ENCODE peak calls at places on chromosome 18, in six cellular contexts. I is OCI-LY7, K is SK-N-SH, W is neural progenitor cell, R is mammary epithelial cell, N is hepatocyte. V is an unnamed sample.
A peak's percentile ranks its signal among the peaks of the same experiment; 100 is the strongest.

GRCh38 chr18:41144444-41144843 is 810.6 kb upstream of the PIK3C3 start:
- DNase-seq in K (no peak), N (no peak), I (no peak), W (no peak), R (peak; percentile 75), V (peak; percentile 49)

GRCh38 chr18:59643740-59644139 is 53.5 kb downstream of the CCBE1 start:
- DNase-seq in K (no peak), N (no peak), R (no peak), W (no peak), I (no peak), V (no peak)

GRCh38 chr18:64244571-64244970 is 95.7 kb upstream of the LINC00305 start:
- DNase-seq in I (no peak), N (peak; percentile 60), K (peak; percentile 8), W (peak; percentile 12), R (no peak), V (no peak)

GRCh38 chr18:79900610-79901570 is 50.6 kb downstream of the SLC66A2 start:
- DNase-seq in I (no peak), W (no peak), K (peak; percentile 27), R (no peak), N (no peak), V (no peak)

GRCh38 chr18:57447154-57447621 is 12.0 kb downstream of the ONECUT2 start:
- DNase-seq in N (peak; percentile 76), I (peak; percentile 1), R (no peak), K (no peak), W (peak; percentile 92), V (peak; percentile 8)

GRCh38 chr18:32730620-32731021 is 42.2 kb downstream of the KLHL14 start:
- DNase-seq in I (peak; percentile 45), R (peak; percentile 18), N (no peak), W (no peak), K (no peak), V (peak; percentile 52)

GRCh38 chr18:9835796-9836195 is 50.0 kb upstream of the TXNDC2 start:
- DNase-seq in W (no peak), I (no peak), N (no peak), R (no peak), K (peak; percentile 41), V (peak; percentile 30)

GRCh38 chr18:68520406-68521075 is 194.4 kb downstream of the TMX3 start:
- DNase-seq in N (no peak), K (no peak), W (no peak), I (no peak), R (peak; percentile 67), V (peak; percentile 75)

GRCh38 chr18:52936931-52937330 is 596.9 kb downstream of the DCC start:
- DNase-seq in N (no peak), R (peak; percentile 12), W (no peak), K (no peak), I (no peak), V (peak; percentile 35)

GRCh38 chr18:13874558-13874957 is 40.8 kb downstream of the MC2R start:
- DNase-seq in W (no peak), I (no peak), N (no peak), R (no peak), K (no peak), V (no peak)

GRCh38 chr18:2303517-2304238 is 267.6 kb downstream of the METTL4 start:
- DNase-seq in K (no peak), R (peak; percentile 51), N (no peak), I (no peak), W (no peak), V (peak; percentile 65)

GRCh38 chr18:43574974-43575373 is 297.7 kb upstream of the SYT4 start:
- DNase-seq in K (no peak), W (no peak), I (no peak), R (no peak), N (no peak), V (no peak)

GRCh38 chr18:79405781-79406575 is 10.2 kb downstream of the NFATC1 start:
- DNase-seq in W (no peak), R (no peak), I (peak; percentile 73), N (no peak), K (no peak), V (no peak)

GRCh38 chr18:78697446-78697845 is 282.2 kb upstream of the SALL3 start:
- DNase-seq in I (no peak), K (no peak), N (no peak), W (no peak), R (no peak), V (no peak)

GRCh38 chr18:58887613-58887963 is 22.9 kb downstream of the ZNF532 start:
- DNase-seq in N (no peak), W (no peak), R (peak; percentile 91), I (peak; percentile 57), K (no peak), V (peak; percentile 86)

GRCh38 chr18:5582054-5582453 is 38.3 kb upstream of the EPB41L3 start:
- DNase-seq in I (no peak), N (peak; percentile 29), W (peak; percentile 57), R (no peak), K (no peak), V (peak; percentile 67)

GRCh38 chr18:21672868-21673267 is 31.7 kb downstream of the ABHD3 start:
- DNase-seq in K (peak; percentile 36), I (no peak), N (peak; percentile 83), R (peak; percentile 90), W (no peak), V (peak; percentile 56)

GRCh38 chr18:65436430-65436829 is 314.4 kb upstream of the CDH7 start:
- DNase-seq in K (no peak), W (no peak), N (no peak), I (no peak), R (no peak), V (no peak)

GRCh38 chr18:52287151-52287550 is 52.8 kb upstream of the DCC start:
- DNase-seq in R (no peak), N (no peak), I (no peak), W (no peak), K (no peak), V (peak; percentile 38)

GRCh38 chr18:38611036-38611964 is 1045.7 kb upstream of the CELF4 start:
- DNase-seq in K (no peak), N (no peak), R (no peak), W (no peak), I (no peak), V (no peak)

GRCh38 chr18:79534356-79534755 is 138.6 kb downstream of the NFATC1 start:
- DNase-seq in I (no peak), R (no peak), W (no peak), K (no peak), N (no peak), V (no peak)

GRCh38 chr18:69945220-69946114 is 2.2 kb downstream of the CD226 start:
- DNase-seq in K (no peak), I (no peak), W (no peak), R (no peak), N (no peak), V (no peak)

GRCh38 chr18:73945130-73945792 is 202.4 kb downstream of the FBXO15 start:
- DNase-seq in W (no peak), I (no peak), R (no peak), N (no peak), K (no peak), V (peak; percentile 49)

GRCh38 chr18:31070206-31070605 is 27.7 kb upstream of the DSC3 start:
- DNase-seq in R (peak; percentile 30), K (no peak), N (no peak), I (no peak), W (no peak), V (peak; percentile 37)

GRCh38 chr18:51330148-51330547 is 132.7 kb upstream of the MEX3C start:
- DNase-seq in W (no peak), N (no peak), R (peak; percentile 78), K (no peak), I (no peak), V (peak; percentile 7)

DNA sequence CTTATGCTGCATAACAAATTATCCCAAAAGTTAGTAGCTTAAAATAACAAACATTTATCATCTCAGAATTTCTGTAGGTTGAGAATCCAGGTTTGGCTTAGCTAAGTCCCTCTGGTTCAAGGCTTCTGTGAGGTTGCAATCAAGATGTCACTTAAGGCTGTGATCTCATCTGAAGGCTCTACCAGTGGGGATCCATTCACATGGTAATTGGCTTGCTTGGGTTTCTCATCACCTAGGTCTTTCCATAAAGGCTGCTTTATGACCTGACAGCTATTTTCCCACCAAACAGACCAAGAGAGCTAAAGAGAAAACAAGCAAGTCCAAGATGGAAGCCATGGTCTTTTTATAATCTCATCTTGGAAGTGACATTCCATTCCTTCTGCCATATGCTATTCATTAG is 137.3 kb downstream of the DTNA start:
- DNase-seq in I (no peak), W (no peak), R (no peak), N (no peak), K (no peak), V (no peak)
- H2AFZ ChIP-seq in I (no peak overlapping the region), W (no peak overlapping the region), R (no peak overlapping the region), N (no peak overlapping the region), K (no peak overlapping the region), V (no peak overlapping the region)

GRCh38 chr18:7958897-7959146 is 391.7 kb downstream of the PTPRM start:
- DNase-seq in K (no peak), W (no peak), I (no peak), R (no peak), N (no peak), V (no peak)
- H2AFZ ChIP-seq in K (peak overlapping the region; percentile 39), W (no peak overlapping the region), I (no peak overlapping the region), R (no peak overlapping the region), N (no peak overlapping the region), V (no peak overlapping the region)

GRCh38 chr18:8403713-8404112 is 205.5 kb upstream of the RAB12 start:
- DNase-seq in R (no peak), N (no peak), I (no peak), K (no peak), W (no peak), V (no peak)

GRCh38 chr18:8402237-8402636 is 207.0 kb upstream of the RAB12 start:
- DNase-seq in K (no peak), R (no peak), I (no peak), W (no peak), N (no peak), V (no peak)

GRCh38 chr18:8400825-8401224 is 208.4 kb upstream of the RAB12 start:
- DNase-seq in K (no peak), R (no peak), I (no peak), N (no peak), W (no peak), V (no peak)

GRCh38 chr18:8400193-8400752 is 209.0 kb upstream of the RAB12 start:
- DNase-seq in W (no peak), R (no peak), K (no peak), I (no peak), N (no peak), V (no peak)

DNA sequence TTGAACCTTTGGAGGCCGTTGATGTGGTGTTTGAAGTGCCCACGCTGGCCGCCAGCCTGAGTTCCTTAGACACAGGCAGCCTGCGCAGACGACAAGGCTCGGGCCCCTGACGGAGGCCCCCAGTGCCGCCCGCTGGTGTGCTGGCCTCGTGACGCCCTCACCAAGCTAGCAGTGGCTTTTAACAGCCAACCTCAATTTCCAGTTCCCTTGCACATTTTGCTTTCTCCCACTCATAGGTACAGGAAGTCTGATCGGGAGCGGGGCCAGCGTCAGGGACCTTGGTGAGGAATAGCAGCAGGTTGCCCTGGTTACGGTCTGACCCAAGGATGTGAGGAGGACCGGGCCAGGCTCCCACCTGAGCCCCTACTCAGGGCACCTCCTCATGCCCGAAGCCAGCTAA is 207.6 kb upstream of the RAB12 start:
- DNase-seq in R (no peak), N (no peak), K (no peak), W (no peak), I (no peak), V (no peak)
- H2AFZ ChIP-seq in R (no peak overlapping the region), N (no peak overlapping the region), K (no peak overlapping the region), W (no peak overlapping the region), I (no peak overlapping the region), V (no peak overlapping the region)

DNA sequence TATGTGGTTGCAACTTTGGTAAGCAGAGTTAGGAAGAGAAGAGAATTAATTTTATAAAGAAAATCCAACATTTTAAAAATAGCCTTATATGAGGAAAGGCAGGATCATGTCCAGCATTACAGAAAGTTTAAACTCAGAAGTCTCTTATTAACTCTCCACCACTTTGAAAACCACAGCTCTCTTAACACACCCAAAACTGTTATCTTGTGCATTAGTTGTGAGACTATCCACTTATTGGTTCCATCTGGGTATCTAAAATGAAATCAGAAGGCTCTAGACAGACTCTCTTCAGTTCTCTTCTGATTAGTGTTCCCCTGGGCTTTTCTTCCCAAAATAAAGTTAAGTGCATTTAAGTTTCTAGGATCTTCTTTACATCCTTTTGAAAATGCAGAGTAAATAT is 251.5 kb downstream of the TXNL1 start:
- DNase-seq in K (no peak), I (no peak), N (no peak), W (no peak), R (no peak), V (no peak)
- H2AFZ ChIP-seq in K (no peak overlapping the region), I (no peak overlapping the region), N (no peak overlapping the region), W (no peak overlapping the region), R (no peak overlapping the region), V (no peak overlapping the region)

V was measured in astrocyte.